ENCODE peak calls at places on chromosome 13, in six cellular contexts. A, K, E, R, D and X are unnamed samples.

GRCh38 chr13:113589961-113590339 is 5.4 kb downstream of the TFDP1 start:
- DNase-seq in A (no peak), R (peak), D (no peak), E (peak), K (no peak), X (no peak)

GRCh38 chr13:105170438-105170837 is 1365.0 kb downstream of the EFNB2 start:
- DNase-seq in D (no peak), E (no peak), R (no peak), K (no peak), A (no peak), X (no peak)

GRCh38 chr13:110702591-110703526 is 3.1 kb downstream of the CARS2 start:
- DNase-seq in R (peak), E (no peak), K (no peak), D (no peak), A (no peak), X (peak)

GRCh38 chr13:103277959-103278673 is 211.9 kb upstream of the SLC10A2 start:
- DNase-seq in A (no peak), R (no peak), E (no peak), K (no peak), D (no peak), X (no peak)

GRCh38 chr13:60613080-60613479 is 216.1 kb downstream of the TDRD3 start:
- DNase-seq in R (no peak), A (no peak), E (no peak), D (no peak), K (no peak), X (no peak)

GRCh38 chr13:100403675-100404074 is 184.9 kb downstream of the GGACT start:
- DNase-seq in K (no peak), R (no peak), E (no peak), A (no peak), D (no peak), X (no peak)

GRCh38 chr13:77919351-77920294 is 992 bp upstream of the EDNRB start:
- DNase-seq in E (peak), A (peak), D (peak), R (peak), K (no peak), X (peak)

GRCh38 chr13:54637377-54637776 is 1608.8 kb downstream of the OLFM4 start:
- DNase-seq in K (no peak), A (no peak), D (no peak), R (no peak), E (no peak), X (peak)

GRCh38 chr13:21399741-21400140 is 59.4 kb downstream of the ZDHHC20 start:
- DNase-seq in A (no peak), K (no peak), E (no peak), R (no peak), D (no peak), X (peak)

GRCh38 chr13:83153833-83154232 is 728.4 kb downstream of the SLITRK1 start:
- DNase-seq in K (no peak), E (no peak), D (no peak), R (no peak), A (no peak), X (no peak)

GRCh38 chr13:21670006-21670882 is 629 bp upstream of the FGF9 start:
- DNase-seq in D (peak), K (peak), A (no peak), E (peak), R (peak), X (peak)

GRCh38 chr13:75544681-75545333 is 4.8 kb upstream of the UCHL3 start:
- DNase-seq in A (no peak), D (no peak), E (no peak), K (no peak), R (no peak), X (no peak)

GRCh38 chr13:33799950-33800592 is 17.9 kb upstream of the RFC3 start:
- DNase-seq in A (no peak), R (no peak), K (peak), D (no peak), E (no peak), X (peak)

GRCh38 chr13:80690208-80690607 is 349.3 kb upstream of the SPRY2 start:
- DNase-seq in D (no peak), E (no peak), R (no peak), A (no peak), K (no peak), X (no peak)

GRCh38 chr13:27131202-27131623 is 40.4 kb downstream of the USP12 start:
- DNase-seq in K (no peak), A (no peak), R (no peak), E (no peak), D (no peak), X (peak)

GRCh38 chr13:97855570-97855970 is 97.9 kb upstream of the IPO5 start:
- DNase-seq in D (peak), K (peak), E (no peak), R (no peak), A (peak), X (peak)

GRCh38 chr13:61734683-61735082 is 319.0 kb upstream of the PCDH20 start:
- DNase-seq in A (no peak), R (no peak), K (no peak), D (no peak), E (no peak), X (no peak)

GRCh38 chr13:47337781-47338507 is 441.1 kb upstream of the HTR2A start:
- DNase-seq in E (no peak), A (peak), K (no peak), D (no peak), R (no peak), X (peak)

GRCh38 chr13:31951215-31951678 is 80.3 kb upstream of the FRY start:
- DNase-seq in R (peak), E (peak), A (peak), K (no peak), D (no peak), X (no peak)

GRCh38 chr13:95343944-95344343 is 42.7 kb upstream of the ABCC4 start:
- DNase-seq in D (no peak), A (no peak), K (no peak), R (no peak), E (no peak), X (no peak)

GRCh38 chr13:109272595-109273325 is 513.6 kb downstream of the IRS2 start:
- DNase-seq in E (no peak), R (no peak), A (no peak), D (no peak), K (no peak), X (peak)

GRCh38 chr13:37139356-37139755 is 33.9 kb upstream of the CSNK1A1L start:
- DNase-seq in K (no peak), D (no peak), A (no peak), R (no peak), E (no peak), X (no peak)

GRCh38 chr13:20258208-20258962 is 26.3 kb upstream of the GJB6 start:
- DNase-seq in D (no peak), R (no peak), K (no peak), A (no peak), E (no peak), X (no peak)

GRCh38 chr13:106246237-106246636 is 289.2 kb downstream of the EFNB2 start:
- DNase-seq in D (no peak), K (no peak), R (no peak), A (no peak), E (no peak), X (peak)

GRCh38 chr13:29511980-29512379 is 83.5 kb downstream of the SLC7A1 start:
- DNase-seq in R (peak), D (peak), A (no peak), E (peak), K (no peak), X (peak)

GRCh38 chr13:73201601-73202000 is 142.8 kb downstream of the KLF5 start:
- DNase-seq in K (no peak), R (no peak), A (no peak), E (no peak), D (no peak), X (no peak)

DNA sequence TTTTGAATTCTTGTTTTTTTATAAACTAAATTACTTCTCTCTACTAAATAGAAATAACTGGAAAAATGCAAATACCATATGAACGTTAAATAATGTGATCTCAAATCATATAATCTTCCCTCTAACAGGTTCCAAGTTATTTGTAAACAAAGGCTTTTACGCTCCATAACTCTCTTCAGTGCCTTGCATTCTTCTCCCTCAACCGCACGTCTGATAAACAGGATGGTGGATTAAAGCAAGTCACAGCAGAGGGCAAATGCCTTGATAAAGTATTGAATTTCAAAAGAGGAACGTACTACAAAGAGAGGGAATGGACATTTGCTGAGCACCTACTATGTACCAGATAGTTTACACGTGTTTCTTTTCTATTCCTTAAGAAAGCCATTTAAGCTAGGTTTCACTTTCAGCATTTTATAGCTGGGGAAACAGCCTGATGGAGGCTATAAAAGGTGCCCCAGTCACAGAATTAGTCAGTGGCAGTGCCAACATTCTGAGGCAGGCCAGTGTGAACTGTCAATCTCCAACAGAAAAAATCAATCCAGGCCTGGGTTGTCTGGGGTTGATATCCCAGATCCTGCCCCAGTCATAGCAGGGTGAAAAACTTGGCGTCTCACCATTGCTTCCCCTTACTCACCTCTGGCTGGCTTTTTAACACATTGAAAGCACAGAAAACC is 15.8 kb downstream of the MRPS31 start:
- DNase-seq in A (no peak), K (peak), D (no peak), E (no peak), R (no peak), X (no peak)
- TF ChIP-seq CTCF in A (no peak), K (no peak), D (no peak), E (no peak), R (no peak), X (no peak)

GRCh38 chr13:79354285-79354684 is 51.8 kb downstream of the RBM26 start:
- DNase-seq in K (no peak), R (no peak), D (no peak), E (no peak), A (no peak), X (no peak)

GRCh38 chr13:79352107-79352506 is 53.9 kb downstream of the RBM26 start:
- DNase-seq in E (no peak), R (no peak), D (no peak), K (no peak), A (no peak), X (no peak)

GRCh38 chr13:79349011-79349410 is 57.0 kb downstream of the RBM26 start:
- DNase-seq in R (no peak), A (no peak), D (no peak), E (no peak), K (no peak), X (peak)

GRCh38 chr13:79359064-79359463 is 47.0 kb downstream of the RBM26 start:
- DNase-seq in E (no peak), K (no peak), D (no peak), R (no peak), A (no peak), X (no peak)

GRCh38 chr13:79353698-79354097 is 52.4 kb downstream of the RBM26 start:
- DNase-seq in E (no peak), A (no peak), R (no peak), D (no peak), K (no peak), X (no peak)
- H3K4me3 ChIP-seq in E (no peak), A (no peak), R (no peak), D (no peak), K (no peak), X (no peak)

GRCh38 chr13:46286972-46287371 is 75.2 kb downstream of the LRRC63 start:
- DNase-seq in K (no peak), D (no peak), A (no peak), R (no peak), E (no peak), X (no peak)

GRCh38 chr13:46289260-46289955 is 77.7 kb downstream of the LRRC63 start:
- DNase-seq in K (no peak), D (no peak), R (no peak), E (no peak), A (no peak), X (no peak)

GRCh38 chr13:46288570-46289259 is 77.0 kb downstream of the LRRC63 start:
- DNase-seq in D (no peak), A (no peak), R (no peak), K (peak), E (no peak), X (peak)
- TF ChIP-seq CTCF in D (peak), A (peak), R (peak), K (peak), E (peak), X (peak)

GRCh38 chr13:23202383-23202782 is 21.6 kb downstream of the SGCG start:
- DNase-seq in R (no peak), K (no peak), E (no peak), D (no peak), A (no peak), X (no peak)
- H3K4me3 ChIP-seq in R (no peak), K (no peak), E (no peak), D (no peak), A (no peak), X (no peak)

DNA sequence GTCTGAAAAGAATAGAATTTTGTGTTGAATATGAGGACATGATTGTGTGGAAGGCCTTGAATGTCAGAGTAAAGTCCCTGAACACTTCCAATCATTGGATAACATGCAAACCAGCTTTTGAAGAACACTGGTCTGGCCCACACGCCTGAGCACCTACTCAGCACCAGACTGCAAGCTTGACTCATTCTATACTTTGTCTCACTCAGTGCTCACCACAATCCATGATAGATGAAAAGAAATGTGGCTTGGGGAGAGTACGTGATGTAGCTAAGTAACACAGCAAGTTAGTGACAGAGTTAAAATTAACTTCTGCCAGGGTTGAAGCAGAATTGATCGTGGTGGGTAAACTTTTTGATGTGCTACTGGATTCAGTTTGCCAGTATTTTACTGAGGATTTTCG is 12.0 kb downstream of the DLEU7 start:
- DNase-seq in E (no peak), D (no peak), R (no peak), A (no peak), K (no peak), X (no peak)
- TF ChIP-seq CTCF in E (no peak), D (no peak), R (no peak), A (no peak), K (no peak), X (no peak)

GRCh38 chr13:36130168-36130541 is 1.0 kb downstream of the DCLK1 start:
- DNase-seq in D (no peak), R (no peak), K (no peak), A (no peak), E (no peak), X (no peak)

GRCh38 chr13:36130542-36131214 is 504 bp downstream of the DCLK1 start:
- DNase-seq in R (peak), K (no peak), D (peak), E (peak), A (peak), X (peak)

GRCh38 chr13:36131931-36132297 is 732 bp upstream of the DCLK1 start:
- DNase-seq in A (peak), K (no peak), E (peak), R (peak), D (peak), X (peak)

GRCh38 chr13:36129539-36129938 is 1.6 kb downstream of the DCLK1 start:
- DNase-seq in K (no peak), D (no peak), R (no peak), E (no peak), A (no peak), X (no peak)

GRCh38 chr13:36131215-36131930 is at the start of gene DCLK1:
- DNase-seq in R (peak), E (peak), A (peak), D (peak), K (no peak), X (peak)
- H3K4me3 ChIP-seq in R (peak), E (peak), A (peak), D (peak), K (no peak), X (peak)

DNA sequence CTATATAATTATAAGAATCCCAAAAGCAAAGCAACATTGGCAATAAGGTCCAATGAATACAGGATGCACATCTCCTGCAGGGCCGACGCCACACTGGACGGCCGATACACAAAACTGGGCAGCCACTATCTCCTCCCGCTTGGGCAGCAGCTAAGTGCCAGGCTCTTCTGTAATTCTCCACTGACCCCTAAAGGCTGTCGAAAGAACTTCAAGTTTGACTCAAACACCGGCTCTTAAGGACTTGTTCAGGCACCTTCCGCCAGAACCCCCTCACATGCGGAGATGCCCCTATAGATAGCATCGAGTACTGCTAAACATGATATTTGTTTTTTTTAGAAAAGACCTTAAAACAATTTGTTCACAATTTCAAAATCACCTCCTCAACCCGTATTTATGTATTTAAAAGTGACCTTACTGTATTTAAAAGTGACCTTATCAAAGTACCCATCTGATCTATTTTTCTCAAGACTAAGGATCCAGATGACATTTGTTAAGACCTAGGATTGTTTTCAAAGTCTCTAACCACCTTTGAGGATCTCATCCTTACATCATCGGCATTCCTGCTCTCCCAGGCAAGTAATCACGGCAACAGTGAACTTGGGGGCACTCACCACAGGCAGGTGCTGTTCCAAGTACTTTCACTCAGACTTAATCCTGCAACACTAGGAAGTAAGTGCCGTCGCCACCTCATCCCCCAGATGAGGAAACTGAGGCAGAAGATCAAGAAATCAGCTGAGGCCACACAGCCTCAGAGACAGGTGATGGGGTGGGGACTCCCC is 77.8 kb downstream of the TUBGCP3 start:
- DNase-seq in A (peak), E (no peak), K (peak), D (no peak), R (no peak), X (peak)
- TF ChIP-seq CTCF in A (peak), E (peak), K (peak), D (peak), R (no peak), X (peak)

GRCh38 chr13:108272333-108272732 is 2.8 kb downstream of the TNFSF13B start:
- DNase-seq in R (no peak), D (no peak), A (no peak), K (no peak), E (no peak), X (peak)

GRCh38 chr13:108270442-108270841 is 924 bp downstream of the TNFSF13B start:
- DNase-seq in K (no peak), D (no peak), R (no peak), A (no peak), E (no peak), X (no peak)

GRCh38 chr13:108267338-108267737 is 2.2 kb upstream of the TNFSF13B start:
- DNase-seq in A (no peak), K (no peak), R (no peak), E (no peak), D (no peak), X (no peak)

GRCh38 chr13:108268713-108269112 is 805 bp upstream of the TNFSF13B start:
- DNase-seq in A (no peak), E (no peak), R (no peak), K (no peak), D (no peak), X (no peak)

GRCh38 chr13:108269601-108270328 is at the start of gene TNFSF13B:
- DNase-seq in D (no peak), K (peak), A (peak), E (peak), R (peak), X (peak)
- H3K4me3 ChIP-seq in D (peak), K (peak), A (peak), E (peak), R (peak), X (peak)

GRCh38 chr13:43662976-43663375 is 123.8 kb downstream of the ENOX1 start:
- DNase-seq in A (no peak), R (no peak), D (no peak), E (no peak), K (no peak), X (no peak)

GRCh38 chr13:43663474-43664090 is 123.2 kb downstream of the ENOX1 start:
- DNase-seq in E (no peak), K (no peak), A (no peak), R (no peak), D (no peak), X (peak)

GRCh38 chr13:43665388-43665787 is 121.4 kb downstream of the ENOX1 start:
- DNase-seq in A (no peak), R (no peak), E (no peak), D (no peak), K (no peak), X (no peak)

GRCh38 chr13:43666403-43666802 is 120.4 kb downstream of the ENOX1 start:
- DNase-seq in E (no peak), D (no peak), A (no peak), K (no peak), R (no peak), X (no peak)

GRCh38 chr13:43664700-43665191 is 122.0 kb downstream of the ENOX1 start:
- DNase-seq in K (no peak), E (no peak), A (no peak), D (peak), R (no peak), X (peak)
- TF ChIP-seq CTCF in K (no peak), E (no peak), A (no peak), D (no peak), R (no peak), X (no peak)

DNA sequence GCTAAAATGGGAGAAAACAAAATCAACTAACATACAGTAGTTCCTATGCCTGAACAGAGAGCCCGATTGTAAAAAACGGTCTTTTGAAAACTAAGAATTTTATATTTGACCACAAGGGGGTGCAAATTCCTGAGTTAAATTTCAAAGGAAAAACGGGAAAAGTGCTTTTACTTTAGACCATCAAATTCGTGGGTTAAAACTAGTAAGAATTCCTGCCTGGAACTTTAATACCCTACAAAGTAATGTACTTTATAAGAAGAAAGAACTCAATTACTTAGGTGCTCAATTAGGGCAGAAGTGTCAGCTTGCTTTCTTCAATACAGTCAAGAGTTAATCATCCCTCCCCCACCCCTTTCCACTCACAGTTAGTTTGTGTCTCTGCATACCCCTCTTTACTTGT is 69.8 kb downstream of the KCNRG start:
- DNase-seq in R (no peak), K (peak), E (no peak), D (no peak), A (no peak), X (peak)
- H3K4me3 ChIP-seq in R (no peak), K (peak), E (no peak), D (no peak), A (no peak), X (peak)